ENCODE peak calls at places on chromosome 3, in seven cellular contexts. One of them, this sample, is unnamed.

GRCh38 chr3:106683931-106684330 is 693.3 kb upstream of the CCDC54 start:
- DNase-seq in AG20443: no peak
- DNase-seq in activated CD4-positive, CD25-positive, alpha-beta regulatory T cell treated with anti-CD3 and anti-CD28 coated beads, Interleukin-2, amount 50 U/mL, for 72 hours: no peak
- DNase-seq in ELF-1: no peak
- DNase-seq in breast epithelium: no peak
- DNase-seq in A673: no peak
- DNase-seq in cardiac fibroblast: no peak
- DNase-seq in this sample: no peak

GRCh38 chr3:85571835-85572234 is 613.0 kb downstream of the CADM2 start:
- DNase-seq in AG20443: no peak
- DNase-seq in activated CD4-positive, CD25-positive, alpha-beta regulatory T cell treated with anti-CD3 and anti-CD28 coated beads, Interleukin-2, amount 50 U/mL, for 72 hours: no peak
- DNase-seq in ELF-1: no peak
- DNase-seq in breast epithelium: no peak
- DNase-seq in A673: no peak
- DNase-seq in cardiac fibroblast: no peak
- DNase-seq in this sample: no peak

GRCh38 chr3:68972358-68972979 is 40.1 kb upstream of the TAFA4 start:
- DNase-seq in AG20443: peak
- DNase-seq in activated CD4-positive, CD25-positive, alpha-beta regulatory T cell treated with anti-CD3 and anti-CD28 coated beads, Interleukin-2, amount 50 U/mL, for 72 hours: no peak
- DNase-seq in ELF-1: peak
- DNase-seq in breast epithelium: no peak
- DNase-seq in A673: peak
- DNase-seq in cardiac fibroblast: peak
- DNase-seq in this sample: no peak

GRCh38 chr3:120393761-120394160 is 44.6 kb upstream of the LRRC58 start:
- DNase-seq in AG20443: no peak
- DNase-seq in activated CD4-positive, CD25-positive, alpha-beta regulatory T cell treated with anti-CD3 and anti-CD28 coated beads, Interleukin-2, amount 50 U/mL, for 72 hours: no peak
- DNase-seq in ELF-1: no peak
- DNase-seq in breast epithelium: no peak
- DNase-seq in A673: no peak
- DNase-seq in cardiac fibroblast: no peak
- DNase-seq in this sample: no peak

GRCh38 chr3:134918448-134918847 is 123.4 kb downstream of the EPHB1 start:
- DNase-seq in AG20443: no peak
- DNase-seq in activated CD4-positive, CD25-positive, alpha-beta regulatory T cell treated with anti-CD3 and anti-CD28 coated beads, Interleukin-2, amount 50 U/mL, for 72 hours: no peak
- DNase-seq in ELF-1: no peak
- DNase-seq in breast epithelium: no peak
- DNase-seq in A673: no peak
- DNase-seq in cardiac fibroblast: no peak
- DNase-seq in this sample: no peak

GRCh38 chr3:31724681-31725080 is 192.0 kb downstream of the STT3B start:
- DNase-seq in AG20443: no peak
- DNase-seq in activated CD4-positive, CD25-positive, alpha-beta regulatory T cell treated with anti-CD3 and anti-CD28 coated beads, Interleukin-2, amount 50 U/mL, for 72 hours: no peak
- DNase-seq in ELF-1: peak
- DNase-seq in breast epithelium: no peak
- DNase-seq in A673: peak
- DNase-seq in cardiac fibroblast: no peak
- DNase-seq in this sample: no peak

GRCh38 chr3:158486200-158486599 is 84.8 kb upstream of the MLF1 start:
- DNase-seq in AG20443: no peak
- DNase-seq in activated CD4-positive, CD25-positive, alpha-beta regulatory T cell treated with anti-CD3 and anti-CD28 coated beads, Interleukin-2, amount 50 U/mL, for 72 hours: no peak
- DNase-seq in ELF-1: no peak
- DNase-seq in breast epithelium: no peak
- DNase-seq in A673: no peak
- DNase-seq in cardiac fibroblast: peak
- DNase-seq in this sample: no peak

GRCh38 chr3:189941679-189942078 is 179.0 kb downstream of the P3H2 start:
- DNase-seq in AG20443: peak
- DNase-seq in activated CD4-positive, CD25-positive, alpha-beta regulatory T cell treated with anti-CD3 and anti-CD28 coated beads, Interleukin-2, amount 50 U/mL, for 72 hours: no peak
- DNase-seq in ELF-1: no peak
- DNase-seq in breast epithelium: no peak
- DNase-seq in A673: no peak
- DNase-seq in cardiac fibroblast: no peak
- DNase-seq in this sample: no peak

This sample was measured in lung.